ENCODE peak calls at places on chromosome 1, in seven cellular contexts. P, T, Q, R, S, C and K are unnamed samples.

GRCh38 chr1:32984090-32984828 is 19.6 kb upstream of the RNF19B start:
- DNase-seq in S (peak), R (no peak), C (no peak), T (no peak), Q (no peak), P (no peak), K (no peak)

GRCh38 chr1:207935166-207935583 is 24.2 kb upstream of the CD34 start:
- DNase-seq in T (no peak), P (no peak), Q (no peak), S (no peak), C (no peak), R (no peak), K (no peak)

GRCh38 chr1:218349365-218350021 is 4.4 kb downstream of the TGFB2 start:
- DNase-seq in S (no peak), R (no peak), C (no peak), P (no peak), Q (no peak), T (no peak), K (peak)

GRCh38 chr1:8406011-8406410 is 88.1 kb downstream of the SLC45A1 start:
- DNase-seq in T (no peak), C (no peak), R (no peak), Q (no peak), P (no peak), S (no peak), K (no peak)

GRCh38 chr1:217647791-217648190 is 16.6 kb downstream of the SPATA17 start:
- DNase-seq in P (no peak), S (no peak), C (peak), T (no peak), Q (no peak), R (no peak), K (no peak)

GRCh38 chr1:109499661-109500536 is 6.0 kb downstream of the CYB561D1 start:
- DNase-seq in C (peak), P (no peak), S (peak), Q (peak), R (peak), T (no peak), K (peak)

GRCh38 chr1:101995984-101996731 is 568 bp downstream of the OLFM3 start:
- DNase-seq in T (peak), Q (no peak), S (peak), P (no peak), C (no peak), R (no peak), K (peak)

GRCh38 chr1:65431111-65431705 is 10.7 kb downstream of the LEPR start:
- DNase-seq in R (no peak), C (no peak), S (peak), Q (no peak), T (peak), P (no peak), K (peak)

GRCh38 chr1:116920211-116920610 is 10.5 kb downstream of the PTGFRN start:
- DNase-seq in S (no peak), T (no peak), P (no peak), R (no peak), C (peak), Q (no peak), K (no peak)

GRCh38 chr1:76433528-76433927 is 359.0 kb downstream of the ST6GALNAC3 start:
- DNase-seq in P (no peak), S (no peak), C (no peak), T (no peak), Q (no peak), R (no peak), K (peak)

GRCh38 chr1:54200519-54200997 is 591 bp downstream of the MRPL37 start:
- DNase-seq in S (no peak), P (no peak), Q (peak), R (no peak), C (no peak), T (no peak), K (no peak)